ENCODE peak calls at places on chromosomes 13 and 19, in ten cellular contexts. Z is ovary; Y is activated CD4-positive, alpha-beta T cell treated with anti-CD3 and anti-CD28 coated beads for 24 hours; J is T-helper 2 cell; X is sciatic nerve; S is stimulated activated CD4-positive, alpha-beta T cell treated with anti-CD3 and anti-CD28 coated beads, TNF-alpha, amount 100 ng/mL, for 48 hours; R is colonic mucosa; O is fibroblast of mammary gland; Q is RCC 7860; A is C1 segment of cervical spinal cord. T is an unnamed sample.

GRCh38 chr19:7013678-7014077 is 7.6 kb downstream of the MBD3L2B start:
- DNase-seq in Z (no peak), Y (no peak), J (peak), X (no peak), S (no peak), R (peak), O (peak), Q (peak), A (no peak), T (no peak)

GRCh38 chr19:36775768-36776167 is 3.2 kb upstream of the ZNF850 start:
- DNase-seq in Z (peak), Y (no peak), J (no peak), X (no peak), S (no peak), R (no peak), O (no peak), Q (no peak), A (no peak), T (peak)

GRCh38 chr13:25692156-25692555 is 320.4 kb downstream of the ATP8A2 start:
- DNase-seq in Z (no peak), Y (no peak), J (no peak), X (no peak), S (no peak), R (no peak), O (no peak), Q (no peak), A (no peak), T (no peak)

GRCh38 chr13:35672611-35673010 is 196.1 kb upstream of the MAB21L1 start:
- DNase-seq in Z (no peak), Y (no peak), J (no peak), X (no peak), S (no peak), R (no peak), O (no peak), Q (no peak), A (no peak), T (no peak)

GRCh38 chr19:16222806-16223205 is 25.1 kb downstream of the AP1M1 start:
- DNase-seq in Z (no peak), Y (no peak), J (no peak), X (no peak), S (no peak), R (no peak), O (peak), Q (no peak), A (no peak), T (no peak)

GRCh38 chr19:19049406-19049805 is 14.4 kb upstream of the SLC25A42 start:
- DNase-seq in Z (no peak), Y (no peak), J (no peak), X (no peak), S (no peak), R (no peak), O (peak), Q (no peak), A (no peak), T (no peak)

GRCh38 chr13:89027694-89028306 is 1356.6 kb downstream of the SLITRK5 start:
- DNase-seq in Z (no peak), Y (no peak), J (no peak), X (no peak), S (no peak), R (no peak), O (no peak), Q (no peak), A (no peak), T (no peak)

GRCh38 chr13:50898338-50898737 is 11.3 kb upstream of the RNASEH2B start:
- DNase-seq in Z (no peak), Y (no peak), J (no peak), X (no peak), S (no peak), R (no peak), O (no peak), Q (no peak), A (no peak), T (no peak)

GRCh38 chr13:67267136-67267535 is 37.0 kb upstream of the PCDH9 start:
- DNase-seq in Z (no peak), Y (no peak), J (no peak), X (no peak), S (no peak), R (no peak), O (peak), Q (no peak), A (no peak), T (no peak)

GRCh38 chr13:27401210-27401609 is 23.2 kb upstream of the GTF3A start:
- DNase-seq in Z (no peak), Y (no peak), J (no peak), X (peak), S (no peak), R (peak), O (no peak), Q (no peak), A (no peak), T (no peak)

GRCh38 chr13:44386932-44387556 is 13.4 kb downstream of the SERP2 start:
- DNase-seq in Z (no peak), Y (no peak), J (no peak), X (no peak), S (no peak), R (no peak), O (no peak), Q (no peak), A (no peak), T (no peak)

GRCh38 chr19:11384778-11385129 is 640 bp upstream of the EPOR start:
- DNase-seq in Z (no peak), Y (no peak), J (no peak), X (no peak), S (no peak), R (no peak), O (no peak), Q (no peak), A (no peak), T (no peak)

GRCh38 chr13:103656329-103656728 is 590.1 kb upstream of the SLC10A2 start:
- DNase-seq in Z (no peak), Y (no peak), J (no peak), X (no peak), S (no peak), R (no peak), O (no peak), Q (no peak), A (no peak), T (no peak)

GRCh38 chr13:100883453-100883852 is 208.9 kb upstream of the TMTC4 start:
- DNase-seq in Z (no peak), Y (no peak), J (peak), X (no peak), S (no peak), R (no peak), O (no peak), Q (no peak), A (no peak), T (no peak)

GRCh38 chr13:77810430-77810829 is 108.2 kb downstream of the EDNRB start:
- DNase-seq in Z (no peak), Y (no peak), J (peak), X (no peak), S (no peak), R (no peak), O (peak), Q (no peak), A (no peak), T (no peak)

GRCh38 chr19:51702103-51702753 is 9.1 kb downstream of the SPACA6 start:
- DNase-seq in Z (peak), Y (peak), J (peak), X (peak), S (no peak), R (peak), O (peak), Q (no peak), A (no peak), T (peak)

GRCh38 chr13:77698211-77699058 is 948 bp downstream of the SLAIN1 start:
- DNase-seq in Z (peak), Y (peak), J (peak), X (no peak), S (no peak), R (peak), O (no peak), Q (no peak), A (peak), T (peak)

GRCh38 chr19:35901854-35902661 is at the start of gene HCST:
- DNase-seq in Z (no peak), Y (no peak), J (peak), X (no peak), S (no peak), R (no peak), O (peak), Q (peak), A (no peak), T (no peak)

GRCh38 chr13:27203854-27204253 is 32.2 kb upstream of the USP12 start:
- DNase-seq in Z (no peak), Y (no peak), J (no peak), X (no peak), S (no peak), R (no peak), O (peak), Q (no peak), A (no peak), T (no peak)

GRCh38 chr19:46660008-46660517 is 919 bp downstream of the DACT3 start:
- DNase-seq in Z (peak), Y (no peak), J (no peak), X (no peak), S (no peak), R (no peak), O (no peak), Q (no peak), A (no peak), T (peak)

GRCh38 chr19:52741951-52742485 is 7.2 kb upstream of the ZNF611 start:
- DNase-seq in Z (no peak), Y (no peak), J (no peak), X (no peak), S (no peak), R (no peak), O (no peak), Q (no peak), A (no peak), T (no peak)

GRCh38 chr13:109778102-109778542 is 8.3 kb downstream of the IRS2 start:
- DNase-seq in Z (no peak), Y (no peak), J (peak), X (no peak), S (no peak), R (peak), O (peak), Q (peak), A (no peak), T (no peak)

GRCh38 chr19:45816236-45817009 is 1.3 kb upstream of the RSPH6A start:
- DNase-seq in Z (no peak), Y (no peak), J (no peak), X (no peak), S (no peak), R (no peak), O (no peak), Q (no peak), A (no peak), T (no peak)

GRCh38 chr13:110467516-110467915 is 94.0 kb downstream of the RAB20 start:
- DNase-seq in Z (no peak), Y (no peak), J (no peak), X (no peak), S (no peak), R (no peak), O (no peak), Q (no peak), A (no peak), T (no peak)

GRCh38 chr13:27970382-27971235 is 1.5 kb upstream of the CDX2 start:
- DNase-seq in Z (no peak), Y (no peak), J (no peak), X (no peak), S (no peak), R (no peak), O (no peak), Q (no peak), A (no peak), T (no peak)

GRCh38 chr13:104614746-104615145 is 1548.5 kb upstream of the SLC10A2 start:
- DNase-seq in Z (no peak), Y (no peak), J (no peak), X (no peak), S (no peak), R (no peak), O (no peak), Q (no peak), A (no peak), T (no peak)

T was measured in uterus.